ENCODE peak calls at places on chromosomes 4 and X, in nine cellular contexts. M is activated effector memory CD4-positive, alpha-beta T cell treated with Interleukin-2 at 50 U/mL for 16 hours; S is astrocyte of the cerebellum; E is glutamatergic neuron; P is stimulated activated CD4-positive, alpha-beta T cell treated with anti-CD3 and anti-CD28 coated beads, Interleukin-2, amount 100 ng/mL, for 48 hours; V is occipital lobe; D is head of caudate nucleus; Z is stimulated activated CD8-positive, alpha-beta memory T cell treated with anti-CD3 and anti-CD28 coated beads, Interleukin-12 subunit alpha, Interleukin-12 subunit beta, amount 100 ng/mL, for 4 hours; N is mucosa of descending colon. X is an unnamed sample.

GRCh38 chrX:154596290-154596929 is 11.5 kb downstream of the CTAG1A start:
- DNase-seq in D (no peak), N (no peak), P (no peak), S (peak), Z (no peak), E (no peak), V (no peak), M (no peak), X (no peak)

GRCh38 chr4:159297088-159297487 is 194.2 kb downstream of the RAPGEF2 start:
- DNase-seq in N (no peak), V (no peak), Z (no peak), P (no peak), S (no peak), M (no peak), D (no peak), E (no peak), X (no peak)

GRCh38 chr4:154982187-154983047 is 201.3 kb downstream of the RBM46 start:
- DNase-seq in P (peak), E (peak), D (peak), V (peak), S (peak), M (no peak), Z (no peak), N (no peak), X (peak)

GRCh38 chr4:16083217-16084191 is at the start of gene PROM1:
- DNase-seq in S (no peak), P (no peak), N (peak), E (peak), M (no peak), D (no peak), Z (no peak), V (no peak), X (no peak)

GRCh38 chrX:103376979-103377324 is 614 bp downstream of the BEX3 start:
- DNase-seq in P (no peak), S (no peak), V (no peak), E (peak), M (no peak), D (no peak), Z (no peak), N (no peak), X (no peak)

GRCh38 chr4:169956441-169956840 is 69.8 kb downstream of the MFAP3L start:
- DNase-seq in P (no peak), D (no peak), S (no peak), Z (no peak), M (no peak), V (no peak), E (no peak), N (no peak), X (no peak)

GRCh38 chr4:134243742-134244713 is 42.4 kb upstream of the PABPC4L start:
- DNase-seq in E (no peak), N (peak), Z (no peak), V (no peak), M (no peak), S (no peak), P (no peak), D (no peak), X (no peak)

GRCh38 chr4:70471897-70472296 is at the start of gene MUC7:
- DNase-seq in M (no peak), P (no peak), Z (no peak), E (no peak), D (no peak), S (no peak), V (no peak), N (no peak), X (no peak)

GRCh38 chr4:188988131-188988530 is 848.9 kb downstream of the TRIML1 start:
- DNase-seq in M (no peak), Z (no peak), S (no peak), N (no peak), P (no peak), D (no peak), V (no peak), E (no peak), X (no peak)

GRCh38 chr4:57078685-57079521 is 31.3 kb downstream of the IGFBP7 start:
- DNase-seq in N (no peak), Z (no peak), S (no peak), E (no peak), M (no peak), D (no peak), V (no peak), P (no peak), X (no peak)

GRCh38 chrX:9518896-9519295 is 54.0 kb downstream of the TBL1X start:
- DNase-seq in D (no peak), N (no peak), P (no peak), V (no peak), Z (no peak), E (no peak), M (no peak), S (no peak), X (no peak)

X was measured in CD8-positive, alpha-beta T cell.